ENCODE peak calls at places on chromosomes 13 and 19, in four cellular contexts. One of them, this sample, is unnamed.

GRCh38 chr13:66162470-66162869 is 1067.7 kb downstream of the PCDH9 start:
- DNase-seq in IMR-90: no peak
- DNase-seq in K562: no peak
- DNase-seq in breast epithelium: no peak
- DNase-seq in this sample: no peak

GRCh38 chr13:113756441-113757097 is 2.5 kb upstream of the TMEM255B start:
- DNase-seq in IMR-90: peak
- DNase-seq in K562: no peak
- DNase-seq in breast epithelium: no peak
- DNase-seq in this sample: no peak

GRCh38 chr13:78121459-78122348 is 203.1 kb upstream of the EDNRB start:
- DNase-seq in IMR-90: peak
- DNase-seq in K562: peak
- DNase-seq in breast epithelium: no peak
- DNase-seq in this sample: no peak

GRCh38 chr19:11463391-11463790 is 17.5 kb downstream of the ELAVL3 start:
- DNase-seq in IMR-90: no peak
- DNase-seq in K562: no peak
- DNase-seq in breast epithelium: no peak
- DNase-seq in this sample: no peak

GRCh38 chr19:14559916-14560775 is 11.7 kb downstream of the NDUFB7 start:
- DNase-seq in IMR-90: no peak
- DNase-seq in K562: no peak
- DNase-seq in breast epithelium: no peak
- DNase-seq in this sample: no peak

GRCh38 chr13:40600145-40600751 is 66.2 kb downstream of the FOXO1 start:
- DNase-seq in IMR-90: no peak
- DNase-seq in K562: no peak
- DNase-seq in breast epithelium: no peak
- DNase-seq in this sample: no peak

GRCh38 chr13:21619633-21620220 is 15.8 kb upstream of the MICU2 start:
- DNase-seq in IMR-90: peak
- DNase-seq in K562: no peak
- DNase-seq in breast epithelium: no peak
- DNase-seq in this sample: no peak

GRCh38 chr13:99314640-99315176 is 7.5 kb upstream of the GPR183 start:
- DNase-seq in IMR-90: peak
- DNase-seq in K562: peak
- DNase-seq in breast epithelium: no peak
- DNase-seq in this sample: no peak

GRCh38 chr13:72132065-72132464 is 265.1 kb upstream of the DACH1 start:
- DNase-seq in IMR-90: no peak
- DNase-seq in K562: no peak
- DNase-seq in breast epithelium: no peak
- DNase-seq in this sample: no peak

GRCh38 chr19:5590865-5591154 is 23.1 kb upstream of the TINCR start:
- DNase-seq in IMR-90: no peak
- DNase-seq in K562: no peak
- DNase-seq in breast epithelium: no peak
- DNase-seq in this sample: no peak

GRCh38 chr13:79491715-79492114 is 10.8 kb downstream of the NDFIP2 start:
- DNase-seq in IMR-90: peak
- DNase-seq in K562: no peak
- DNase-seq in breast epithelium: no peak
- DNase-seq in this sample: no peak

GRCh38 chr19:46692918-46693722 is 23.8 kb downstream of the PRKD2 start:
- DNase-seq in IMR-90: no peak
- DNase-seq in K562: no peak
- DNase-seq in breast epithelium: no peak
- DNase-seq in this sample: no peak

GRCh38 chr13:93900735-93901134 is 578.7 kb downstream of the DCT start:
- DNase-seq in IMR-90: peak
- DNase-seq in K562: no peak
- DNase-seq in breast epithelium: no peak
- DNase-seq in this sample: no peak

GRCh38 chr13:95982144-95982543 is 71.1 kb downstream of the UGGT2 start:
- DNase-seq in IMR-90: no peak
- DNase-seq in K562: peak
- DNase-seq in breast epithelium: no peak
- DNase-seq in this sample: no peak

GRCh38 chr19:30214651-30215051 is 157.5 kb upstream of the ZNF536 start:
- DNase-seq in IMR-90: no peak
- DNase-seq in K562: no peak
- DNase-seq in breast epithelium: no peak
- DNase-seq in this sample: no peak

GRCh38 chr19:55410168-55410567 is 2.6 kb upstream of the UBE2S start:
- DNase-seq in IMR-90: no peak
- DNase-seq in K562: no peak
- DNase-seq in breast epithelium: no peak
- DNase-seq in this sample: no peak

GRCh38 chr13:22061806-22062391 is 391.0 kb downstream of the FGF9 start:
- DNase-seq in IMR-90: no peak
- DNase-seq in K562: no peak
- DNase-seq in breast epithelium: no peak
- DNase-seq in this sample: no peak

GRCh38 chr19:7904074-7905020 is 670 bp downstream of the MAP2K7 start:
- DNase-seq in IMR-90: no peak
- DNase-seq in K562: peak
- DNase-seq in breast epithelium: peak
- DNase-seq in this sample: no peak

GRCh38 chr13:33446821-33447481 is 161.4 kb upstream of the STARD13 start:
- DNase-seq in IMR-90: no peak
- DNase-seq in K562: no peak
- DNase-seq in breast epithelium: peak
- DNase-seq in this sample: no peak

GRCh38 chr13:57634829-57635165 is 3.3 kb downstream of the PCDH17 start:
- DNase-seq in IMR-90: no peak
- DNase-seq in K562: no peak
- DNase-seq in breast epithelium: no peak
- DNase-seq in this sample: no peak

GRCh38 chr19:10260141-10260584 is 8.1 kb downstream of the MRPL4 start:
- DNase-seq in IMR-90: no peak
- DNase-seq in K562: peak
- DNase-seq in breast epithelium: peak
- DNase-seq in this sample: no peak

GRCh38 chr13:41306271-41307150 is 4.6 kb upstream of the NAA16 start:
- DNase-seq in IMR-90: peak
- DNase-seq in K562: no peak
- DNase-seq in breast epithelium: no peak
- DNase-seq in this sample: no peak

GRCh38 chr19:14554382-14554812 is 17.5 kb downstream of the NDUFB7 start:
- DNase-seq in IMR-90: no peak
- DNase-seq in K562: no peak
- DNase-seq in breast epithelium: peak
- DNase-seq in this sample: no peak

GRCh38 chr19:21569497-21569870 is 64.1 kb downstream of the ZNF429 start:
- DNase-seq in IMR-90: no peak
- DNase-seq in K562: no peak
- DNase-seq in breast epithelium: peak
- DNase-seq in this sample: no peak

GRCh38 chr13:62920181-62920580 is 1504.5 kb upstream of the PCDH20 start:
- DNase-seq in IMR-90: peak
- DNase-seq in K562: no peak
- DNase-seq in breast epithelium: no peak
- DNase-seq in this sample: no peak

GRCh38 chr13:110396476-110396875 is 89.4 kb downstream of the COL4A2 start:
- DNase-seq in IMR-90: no peak
- DNase-seq in K562: no peak
- DNase-seq in breast epithelium: no peak
- DNase-seq in this sample: no peak

GRCh38 chr13:25771641-25772478 is 280.0 kb downstream of the SHISA2 start:
- DNase-seq in IMR-90: no peak
- DNase-seq in K562: no peak
- DNase-seq in breast epithelium: no peak
- DNase-seq in this sample: no peak

GRCh38 chr13:94660695-94661324 is 51.5 kb downstream of the SOX21 start:
- DNase-seq in IMR-90: peak
- DNase-seq in K562: peak
- DNase-seq in breast epithelium: no peak
- DNase-seq in this sample: no peak

GRCh38 chr19:15332311-15332996 is at the start of gene BRD4:
- DNase-seq in IMR-90: peak
- DNase-seq in K562: peak
- DNase-seq in breast epithelium: peak
- DNase-seq in this sample: peak

DNA sequence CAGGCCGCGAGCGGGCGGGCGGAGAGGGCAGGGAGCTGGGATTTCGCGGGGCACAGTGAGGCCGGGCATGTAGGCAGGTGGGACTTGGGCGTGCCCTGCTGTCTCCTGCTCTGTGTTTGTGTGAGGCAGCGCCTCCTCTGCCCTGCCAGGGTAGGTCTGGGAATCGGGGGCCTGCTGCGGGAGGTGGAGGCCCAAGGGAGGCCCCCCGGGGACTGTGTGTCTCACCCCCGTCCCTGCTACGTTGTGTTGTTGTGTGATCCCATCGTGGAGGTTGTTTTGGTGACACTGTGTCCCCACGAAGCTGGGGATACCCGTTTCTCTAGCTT is 957 bp downstream of the FXYD1 start:
- DNase-seq in IMR-90: no peak
- DNase-seq in K562: no peak
- DNase-seq in breast epithelium: no peak
- DNase-seq in this sample: no peak
- H3K27ac ChIP-seq in IMR-90: no peak
- H3K27ac ChIP-seq in K562: no peak
- H3K27ac ChIP-seq in breast epithelium: peak
- H3K27ac ChIP-seq in this sample: peak

GRCh38 chr19:49114630-49115363 is 627 bp downstream of the LIN7B start:
- DNase-seq in IMR-90: peak
- DNase-seq in K562: peak
- DNase-seq in breast epithelium: no peak
- DNase-seq in this sample: no peak
- TF ChIP-seq POLR2A in IMR-90: no peak
- TF ChIP-seq POLR2A in K562: no peak
- TF ChIP-seq POLR2A in breast epithelium: no peak
- TF ChIP-seq POLR2A in this sample: no peak

GRCh38 chr13:59700281-59700680 is 463.4 kb downstream of the DIAPH3 start:
- DNase-seq in IMR-90: peak
- DNase-seq in K562: no peak
- DNase-seq in breast epithelium: no peak
- DNase-seq in this sample: no peak
- H3K27ac ChIP-seq in IMR-90: no peak
- H3K27ac ChIP-seq in K562: no peak
- H3K27ac ChIP-seq in breast epithelium: no peak
- H3K27ac ChIP-seq in this sample: no peak

GRCh38 chr19:50376166-50377050 is at the start of gene NR1H2:
- DNase-seq in IMR-90: peak
- DNase-seq in K562: peak
- DNase-seq in breast epithelium: peak
- DNase-seq in this sample: peak
- TF ChIP-seq POLR2A in IMR-90: peak
- TF ChIP-seq POLR2A in K562: peak
- TF ChIP-seq POLR2A in breast epithelium: peak
- TF ChIP-seq POLR2A in this sample: peak

DNA sequence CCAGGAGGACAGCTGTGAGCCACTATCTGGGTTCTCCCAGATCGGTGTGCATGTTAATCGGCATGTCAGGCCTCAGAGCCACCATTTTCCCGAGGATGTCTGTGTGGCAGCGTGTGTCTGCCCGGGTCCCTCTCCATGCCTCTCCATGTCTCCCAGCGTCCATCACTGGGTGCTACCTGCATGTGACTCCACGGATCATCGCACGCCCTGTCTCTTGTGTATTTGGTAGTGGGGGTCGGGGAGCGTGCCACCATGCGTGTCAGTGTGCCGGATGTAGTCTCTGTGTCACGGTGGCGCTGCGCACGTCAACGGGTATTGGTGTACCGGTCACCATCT is 5.9 kb downstream of the NFIX start:
- DNase-seq in IMR-90: no peak
- DNase-seq in K562: no peak
- DNase-seq in breast epithelium: no peak
- DNase-seq in this sample: peak
- H3K27ac ChIP-seq in IMR-90: no peak
- H3K27ac ChIP-seq in K562: no peak
- H3K27ac ChIP-seq in breast epithelium: peak
- H3K27ac ChIP-seq in this sample: peak

GRCh38 chr19:2739602-2740313 is at the start of gene SLC39A3:
- DNase-seq in IMR-90: peak
- DNase-seq in K562: peak
- DNase-seq in breast epithelium: peak
- DNase-seq in this sample: peak
- TF ChIP-seq POLR2A in IMR-90: peak
- TF ChIP-seq POLR2A in K562: no peak
- TF ChIP-seq POLR2A in breast epithelium: no peak
- TF ChIP-seq POLR2A in this sample: no peak

This sample was measured in tibial nerve.